ENCODE peak calls at places on chromosomes 12 and 14, in six cellular contexts. A is A549, K is endothelial cell of umbilical vein, Q is GM12878, V is K562, U is HepG2. R is an unnamed sample.

GRCh38 chr12:62977419-62977818 is 42.5 kb upstream of the PPM1H start:
- DNase-seq in A (peak), K (no peak), Q (no peak), V (peak), U (no peak), R (no peak)

GRCh38 chr14:57492859-57493258 is 798 bp downstream of the CCDC198 start:
- DNase-seq in A (peak), K (no peak), Q (no peak), V (no peak), U (peak), R (no peak)

GRCh38 chr12:105024926-105025325 is 38.8 kb downstream of the NOPCHAP1 start:
- DNase-seq in A (no peak), K (no peak), Q (no peak), V (no peak), U (no peak), R (no peak)

GRCh38 chr12:93234641-93235040 is 143.1 kb upstream of the NUDT4 start:
- DNase-seq in A (no peak), K (peak), Q (no peak), V (no peak), U (no peak), R (no peak)

GRCh38 chr14:78848234-78848820 is 678.2 kb downstream of the NRXN3 start:
- DNase-seq in A (peak), K (peak), Q (no peak), V (peak), U (peak), R (peak)

GRCh38 chr12:131851741-131852550 is 23.8 kb downstream of the MMP17 start:
- DNase-seq in A (peak), K (no peak), Q (no peak), V (no peak), U (no peak), R (peak)

GRCh38 chr12:20508362-20508761 is 140.0 kb downstream of the PDE3A start:
- DNase-seq in A (peak), K (no peak), Q (no peak), V (no peak), U (no peak), R (no peak)

GRCh38 chr14:102182901-102183619 is 43.4 kb downstream of the WDR20 start:
- DNase-seq in A (no peak), K (no peak), Q (no peak), V (no peak), U (no peak), R (no peak)

GRCh38 chr12:112091563-112091962 is 17.0 kb downstream of the NAA25 start:
- DNase-seq in A (no peak), K (no peak), Q (no peak), V (no peak), U (no peak), R (no peak)

GRCh38 chr14:48504921-48505320 is 829.5 kb upstream of the MDGA2 start:
- DNase-seq in A (no peak), K (no peak), Q (no peak), V (no peak), U (no peak), R (no peak)

GRCh38 chr14:26233126-26233525 is 364.7 kb downstream of the NOVA1 start:
- DNase-seq in A (no peak), K (no peak), Q (no peak), V (no peak), U (no peak), R (no peak)

GRCh38 chr12:57489157-57489641 is 1.3 kb downstream of the MARS1 start:
- DNase-seq in A (no peak), K (no peak), Q (no peak), V (no peak), U (no peak), R (peak)

GRCh38 chr12:127193341-127193740 is 1073.6 kb upstream of the TMEM132C start:
- DNase-seq in A (no peak), K (no peak), Q (no peak), V (no peak), U (no peak), R (no peak)

GRCh38 chr14:65303185-65303901 is 109.2 kb upstream of the FUT8 start:
- DNase-seq in A (no peak), K (no peak), Q (no peak), V (no peak), U (no peak), R (no peak)

GRCh38 chr14:104973215-104974145 is 4.7 kb downstream of the AHNAK2 start:
- DNase-seq in A (peak), K (peak), Q (no peak), V (no peak), U (no peak), R (no peak)

GRCh38 chr12:113857371-113857770 is 108.8 kb downstream of the RBM19 start:
- DNase-seq in A (no peak), K (no peak), Q (no peak), V (no peak), U (no peak), R (no peak)

GRCh38 chr14:104142136-104143041 is 4.0 kb downstream of the KIF26A start:
- DNase-seq in A (no peak), K (no peak), Q (no peak), V (no peak), U (no peak), R (no peak)

GRCh38 chr12:46946137-46946536 is 120.3 kb upstream of the SLC38A4 start:
- DNase-seq in A (no peak), K (no peak), Q (no peak), V (no peak), U (no peak), R (no peak)

GRCh38 chr12:89384750-89385273 is 32.5 kb upstream of the DUSP6 start:
- DNase-seq in A (no peak), K (no peak), Q (no peak), V (no peak), U (no peak), R (no peak)

GRCh38 chr12:117063162-117063911 is 35.9 kb downstream of the TESC start:
- DNase-seq in A (no peak), K (no peak), Q (peak), V (no peak), U (no peak), R (peak)

GRCh38 chr12:59040043-59040442 is 119.7 kb upstream of the LRIG3 start:
- DNase-seq in A (no peak), K (no peak), Q (no peak), V (no peak), U (no peak), R (no peak)

GRCh38 chr12:31369712-31370521 is 44.0 kb upstream of the SINHCAF start:
- DNase-seq in A (no peak), K (peak), Q (no peak), V (no peak), U (peak), R (no peak)

GRCh38 chr12:52156310-52156709 is 35.5 kb downstream of the KRT80 start:
- DNase-seq in A (peak), K (no peak), Q (no peak), V (no peak), U (no peak), R (no peak)

GRCh38 chr14:38044710-38045109 is 163.0 kb upstream of the SSTR1 start:
- DNase-seq in A (no peak), K (no peak), Q (no peak), V (no peak), U (no peak), R (no peak)

GRCh38 chr12:67794151-67794550 is 145.6 kb downstream of the DYRK2 start:
- DNase-seq in A (no peak), K (no peak), Q (no peak), V (no peak), U (no peak), R (no peak)

GRCh38 chr14:68981124-68981523 is 2.0 kb upstream of the ACTN1 start:
- DNase-seq in A (no peak), K (no peak), Q (no peak), V (no peak), U (no peak), R (no peak)

GRCh38 chr12:108950991-108951739 is 69.7 kb downstream of the SVOP start:
- DNase-seq in A (peak), K (peak), Q (peak), V (peak), U (peak), R (peak)

GRCh38 chr14:104805326-104805678 is 4.4 kb downstream of the ZBTB42 start:
- DNase-seq in A (peak), K (no peak), Q (no peak), V (peak), U (no peak), R (peak)

GRCh38 chr14:53391156-53391555 is 238.0 kb upstream of the DDHD1 start:
- DNase-seq in A (no peak), K (no peak), Q (no peak), V (no peak), U (peak), R (no peak)
- TF ChIP-seq MYC in A (no peak), K (no peak), Q (no peak), V (no peak), U (no peak), R (no peak)

GRCh38 chr12:79549531-79550271 is 141.1 kb downstream of the PAWR start:
- DNase-seq in A (peak), K (peak), Q (no peak), V (no peak), U (peak), R (no peak)

GRCh38 chr12:79553863-79554574 is 136.7 kb downstream of the PAWR start:
- DNase-seq in A (no peak), K (no peak), Q (no peak), V (no peak), U (no peak), R (no peak)

GRCh38 chr12:79548525-79548924 is 142.2 kb downstream of the PAWR start:
- DNase-seq in A (no peak), K (no peak), Q (no peak), V (no peak), U (no peak), R (no peak)

GRCh38 chr12:79555006-79555925 is 135.5 kb downstream of the PAWR start:
- DNase-seq in A (peak), K (peak), Q (no peak), V (peak), U (peak), R (peak)

DNA sequence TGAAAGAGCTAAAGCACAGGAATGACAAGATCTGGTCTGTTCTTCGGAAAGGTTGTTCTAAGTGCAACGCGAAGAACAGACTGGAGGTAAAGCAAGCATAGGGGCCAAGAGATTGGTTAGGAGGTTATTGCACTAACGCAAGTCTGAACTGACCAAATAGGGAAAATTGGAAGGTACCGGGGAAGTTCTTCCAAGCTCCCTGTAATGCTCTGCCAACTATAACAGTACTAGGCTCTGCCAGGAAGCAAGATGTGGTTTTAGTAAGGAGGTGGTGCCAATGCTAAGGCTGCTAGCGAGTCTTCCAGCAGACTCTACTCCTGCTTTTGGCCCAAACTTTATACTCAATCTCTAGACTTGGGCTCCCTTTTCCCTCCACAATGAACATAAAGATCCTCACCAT is 138.6 kb downstream of the PAWR start:
- DNase-seq in A (no peak), K (peak), Q (no peak), V (no peak), U (no peak), R (no peak)
- TF ChIP-seq MYC in A (no peak), K (no peak), Q (no peak), V (no peak), U (no peak), R (no peak)

GRCh38 chr12:60191676-60192359 is 596.0 kb downstream of the SLC16A7 start:
- DNase-seq in A (no peak), K (peak), Q (no peak), V (no peak), U (no peak), R (no peak)
- TF ChIP-seq MYC in A (no peak), K (no peak), Q (no peak), V (no peak), U (no peak), R (no peak)

GRCh38 chr14:80973918-80974317 is 18.5 kb downstream of the TSHR start:
- DNase-seq in A (no peak), K (no peak), Q (no peak), V (no peak), U (no peak), R (no peak)
- TF ChIP-seq MYC in A (no peak), K (no peak), Q (no peak), V (no peak), U (no peak), R (no peak)

DNA sequence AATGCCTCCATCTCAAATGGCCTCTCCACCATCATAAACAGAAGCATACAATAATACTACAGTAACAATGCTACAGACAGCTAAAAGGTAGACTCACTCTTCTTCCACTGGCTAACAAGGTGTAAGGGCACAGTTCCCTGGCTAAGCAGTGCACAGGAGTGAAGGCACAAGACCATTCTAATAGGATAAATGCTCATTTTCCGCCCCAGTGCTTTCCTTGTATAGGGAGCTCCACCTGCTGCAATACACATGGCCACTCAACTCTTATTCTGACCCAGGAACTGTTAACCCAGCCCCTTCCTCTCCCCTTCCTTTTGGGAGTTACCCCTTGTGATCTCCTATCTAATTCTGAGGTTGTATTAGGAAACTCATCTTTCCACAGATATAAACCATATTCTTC is 124.6 kb downstream of the KCNK10 start:
- DNase-seq in A (no peak), K (no peak), Q (no peak), V (no peak), U (no peak), R (no peak)
- TF ChIP-seq MYC in A (no peak), K (no peak), Q (no peak), V (no peak), U (no peak), R (no peak)

GRCh38 chr14:99750746-99751450 is 42.3 kb upstream of the EML1 start:
- DNase-seq in A (no peak), K (no peak), Q (no peak), V (no peak), U (no peak), R (no peak)

GRCh38 chr14:99754141-99755067 is 38.8 kb upstream of the EML1 start:
- DNase-seq in A (no peak), K (peak), Q (no peak), V (no peak), U (no peak), R (no peak)

GRCh38 chr14:99753225-99754140 is 39.7 kb upstream of the EML1 start:
- DNase-seq in A (no peak), K (peak), Q (no peak), V (no peak), U (no peak), R (no peak)

GRCh38 chr14:99751539-99752485 is 41.4 kb upstream of the EML1 start:
- DNase-seq in A (no peak), K (peak), Q (no peak), V (no peak), U (no peak), R (no peak)

GRCh38 chr14:99752486-99753121 is 40.6 kb upstream of the EML1 start:
- DNase-seq in A (peak), K (peak), Q (no peak), V (no peak), U (no peak), R (peak)
- TF ChIP-seq MYC in A (no peak), K (no peak), Q (no peak), V (no peak), U (no peak), R (no peak)

R was measured in NB4.